ENCODE peak calls at places on chromosomes 3 and 15, in seven cellular contexts. One of them, this sample, is unnamed.

GRCh38 chr3:67349551-67350174 is 304.7 kb downstream of the SUCLG2 start:
- DNase-seq in PC-9: no peak
- DNase-seq in foreskin fibroblast: peak; percentile 22
- DNase-seq in HCT116: no peak
- DNase-seq in body of pancreas: no peak
- DNase-seq in AG09309: no peak
- DNase-seq in fibroblast of mammary gland: peak; percentile 41
- DNase-seq in this sample: no peak

GRCh38 chr3:138062626-138063025 is 52.7 kb downstream of the CLDN18 start:
- DNase-seq in PC-9: no peak
- DNase-seq in foreskin fibroblast: peak; percentile 67
- DNase-seq in HCT116: no peak
- DNase-seq in body of pancreas: no peak
- DNase-seq in AG09309: no peak
- DNase-seq in fibroblast of mammary gland: peak; percentile 74
- DNase-seq in this sample: peak; percentile 74

GRCh38 chr3:105865867-105866350 is 2.9 kb downstream of the CBLB start:
- DNase-seq in PC-9: no peak
- DNase-seq in foreskin fibroblast: peak; percentile 12
- DNase-seq in HCT116: no peak
- DNase-seq in body of pancreas: no peak
- DNase-seq in AG09309: no peak
- DNase-seq in fibroblast of mammary gland: no peak
- DNase-seq in this sample: no peak

GRCh38 chr3:49296781-49297420 is 19.9 kb upstream of the C3orf62 start:
- DNase-seq in PC-9: no peak
- DNase-seq in foreskin fibroblast: peak; percentile 64
- DNase-seq in HCT116: no peak
- DNase-seq in body of pancreas: peak; percentile 21
- DNase-seq in AG09309: no peak
- DNase-seq in fibroblast of mammary gland: peak; percentile 31
- DNase-seq in this sample: peak; percentile 57

GRCh38 chr3:41338276-41338675 is 139.0 kb downstream of the CTNNB1 start:
- DNase-seq in PC-9: no peak
- DNase-seq in foreskin fibroblast: peak; percentile 51
- DNase-seq in HCT116: no peak
- DNase-seq in body of pancreas: no peak
- DNase-seq in AG09309: no peak
- DNase-seq in fibroblast of mammary gland: no peak
- DNase-seq in this sample: peak; percentile 44

GRCh38 chr3:148881286-148881685 is 16.2 kb downstream of the CPA3 start:
- DNase-seq in PC-9: no peak
- DNase-seq in foreskin fibroblast: peak; percentile 36
- DNase-seq in HCT116: no peak
- DNase-seq in body of pancreas: no peak
- DNase-seq in AG09309: no peak
- DNase-seq in fibroblast of mammary gland: peak; percentile 25
- DNase-seq in this sample: no peak

GRCh38 chr15:75739791-75740190 is 27.1 kb upstream of the CSPG4 start:
- DNase-seq in PC-9: no peak
- DNase-seq in foreskin fibroblast: no peak
- DNase-seq in HCT116: no peak
- DNase-seq in body of pancreas: no peak
- DNase-seq in AG09309: no peak
- DNase-seq in fibroblast of mammary gland: no peak
- DNase-seq in this sample: no peak

GRCh38 chr3:72336114-72336651 is 512.1 kb downstream of the SHQ1 start:
- DNase-seq in PC-9: no peak
- DNase-seq in foreskin fibroblast: no peak
- DNase-seq in HCT116: no peak
- DNase-seq in body of pancreas: no peak
- DNase-seq in AG09309: no peak
- DNase-seq in fibroblast of mammary gland: no peak
- DNase-seq in this sample: no peak

GRCh38 chr3:172530566-172530965 is 7.3 kb upstream of the TNFSF10 start:
- DNase-seq in PC-9: no peak
- DNase-seq in foreskin fibroblast: no peak
- DNase-seq in HCT116: no peak
- DNase-seq in body of pancreas: no peak
- DNase-seq in AG09309: no peak
- DNase-seq in fibroblast of mammary gland: no peak
- DNase-seq in this sample: peak; percentile 73

GRCh38 chr3:103389356-103389755 is 954.5 kb downstream of the ZPLD1 start:
- DNase-seq in PC-9: no peak
- DNase-seq in foreskin fibroblast: no peak
- DNase-seq in HCT116: no peak
- DNase-seq in body of pancreas: no peak
- DNase-seq in AG09309: no peak
- DNase-seq in fibroblast of mammary gland: no peak
- DNase-seq in this sample: no peak

GRCh38 chr15:68614621-68615035 is 35.8 kb downstream of the CORO2B start:
- DNase-seq in PC-9: no peak
- DNase-seq in foreskin fibroblast: no peak
- DNase-seq in HCT116: no peak
- DNase-seq in body of pancreas: no peak
- DNase-seq in AG09309: no peak
- DNase-seq in fibroblast of mammary gland: no peak
- DNase-seq in this sample: peak; percentile 39

GRCh38 chr15:73540161-73540560 is 93.0 kb downstream of the NPTN start:
- DNase-seq in PC-9: peak; percentile 75
- DNase-seq in foreskin fibroblast: peak; percentile 21
- DNase-seq in HCT116: no peak
- DNase-seq in body of pancreas: no peak
- DNase-seq in AG09309: no peak
- DNase-seq in fibroblast of mammary gland: peak; percentile 42
- DNase-seq in this sample: peak; percentile 59

GRCh38 chr3:121269389-121269788 is 276.4 kb downstream of the POLQ start:
- DNase-seq in PC-9: no peak
- DNase-seq in foreskin fibroblast: no peak
- DNase-seq in HCT116: no peak
- DNase-seq in body of pancreas: no peak
- DNase-seq in AG09309: no peak
- DNase-seq in fibroblast of mammary gland: no peak
- DNase-seq in this sample: no peak

GRCh38 chr3:123800352-123800682 is 83.8 kb downstream of the MYLK start:
- DNase-seq in PC-9: no peak
- DNase-seq in foreskin fibroblast: no peak
- DNase-seq in HCT116: no peak
- DNase-seq in body of pancreas: no peak
- DNase-seq in AG09309: no peak
- DNase-seq in fibroblast of mammary gland: peak; percentile 49
- DNase-seq in this sample: no peak
- TF ChIP-seq CTCF in PC-9: no peak
- TF ChIP-seq CTCF in foreskin fibroblast: no peak
- TF ChIP-seq CTCF in HCT116: no peak
- TF ChIP-seq CTCF in body of pancreas: no peak
- TF ChIP-seq CTCF in AG09309: no peak
- TF ChIP-seq CTCF in fibroblast of mammary gland: no peak
- TF ChIP-seq CTCF in this sample: no peak

DNA sequence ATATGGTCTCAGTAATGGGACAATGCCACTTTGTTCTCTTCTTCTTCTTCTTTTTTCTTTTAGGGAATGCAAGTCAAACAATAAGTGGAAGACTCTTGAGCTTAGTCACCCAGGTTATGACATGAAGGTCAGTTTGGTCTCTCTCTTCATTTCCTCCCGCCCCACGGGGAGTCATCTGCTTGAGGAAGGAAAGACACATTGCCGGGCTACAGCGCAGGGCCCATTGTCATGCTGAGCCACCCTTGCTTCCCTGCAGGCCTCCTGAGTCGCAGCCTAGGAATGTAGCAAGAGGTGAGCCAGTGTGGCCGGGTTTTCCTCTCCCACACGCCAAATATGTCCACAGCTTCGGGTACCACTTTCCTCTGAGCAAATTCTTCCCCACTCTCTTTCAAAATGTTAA is 47.6 kb downstream of the RAP2B start:
- DNase-seq in PC-9: peak; percentile 96
- DNase-seq in foreskin fibroblast: peak; percentile 85
- DNase-seq in HCT116: peak; percentile 23
- DNase-seq in body of pancreas: no peak
- DNase-seq in AG09309: no peak
- DNase-seq in fibroblast of mammary gland: peak; percentile 63
- DNase-seq in this sample: peak; percentile 39
- H3K4me3 ChIP-seq in PC-9: peak overlapping the region; percentile 35
- H3K4me3 ChIP-seq in foreskin fibroblast: no peak overlapping the region
- H3K4me3 ChIP-seq in HCT116: no peak overlapping the region
- H3K4me3 ChIP-seq in body of pancreas: no peak overlapping the region
- H3K4me3 ChIP-seq in AG09309: no peak overlapping the region
- H3K4me3 ChIP-seq in fibroblast of mammary gland: no peak overlapping the region
- H3K4me3 ChIP-seq in this sample: no peak overlapping the region

DNA sequence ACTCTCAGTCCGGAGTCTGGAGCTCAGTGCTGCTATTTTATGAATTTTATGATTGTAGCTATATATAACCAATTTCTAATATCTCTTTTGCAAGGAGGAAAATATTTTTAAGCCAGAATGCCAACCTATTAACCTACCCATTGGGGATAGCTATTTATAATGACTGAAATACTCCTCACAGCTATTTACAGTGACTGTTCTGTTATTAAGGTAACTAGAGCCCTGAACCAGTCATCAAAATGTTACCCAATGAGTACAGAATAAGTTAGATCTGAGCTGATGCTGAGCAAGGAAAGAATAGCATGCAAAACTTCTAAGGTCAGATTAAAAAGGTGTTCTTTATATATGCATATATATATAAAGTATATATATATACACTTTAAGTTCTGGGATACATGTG is 79.6 kb upstream of the PPP2R3A start:
- DNase-seq in PC-9: no peak
- DNase-seq in foreskin fibroblast: no peak
- DNase-seq in HCT116: no peak
- DNase-seq in body of pancreas: no peak
- DNase-seq in AG09309: no peak
- DNase-seq in fibroblast of mammary gland: no peak
- DNase-seq in this sample: no peak
- TF ChIP-seq CTCF in PC-9: no peak
- TF ChIP-seq CTCF in foreskin fibroblast: no peak
- TF ChIP-seq CTCF in HCT116: no peak
- TF ChIP-seq CTCF in body of pancreas: no peak
- TF ChIP-seq CTCF in AG09309: no peak
- TF ChIP-seq CTCF in fibroblast of mammary gland: no peak
- TF ChIP-seq CTCF in this sample: no peak

GRCh38 chr3:128383316-128384235 is 83.1 kb downstream of the DNAJB8 start:
- DNase-seq in PC-9: peak; percentile 83
- DNase-seq in foreskin fibroblast: peak; percentile 87
- DNase-seq in HCT116: peak; percentile 38
- DNase-seq in body of pancreas: peak; percentile 91
- DNase-seq in AG09309: no peak
- DNase-seq in fibroblast of mammary gland: peak; percentile 46
- DNase-seq in this sample: peak; percentile 60
- H3K4me3 ChIP-seq in PC-9: no peak overlapping the region
- H3K4me3 ChIP-seq in foreskin fibroblast: no peak overlapping the region
- H3K4me3 ChIP-seq in HCT116: no peak overlapping the region
- H3K4me3 ChIP-seq in body of pancreas: no peak overlapping the region
- H3K4me3 ChIP-seq in AG09309: no peak overlapping the region
- H3K4me3 ChIP-seq in fibroblast of mammary gland: no peak overlapping the region
- H3K4me3 ChIP-seq in this sample: no peak overlapping the region

GRCh38 chr3:27659279-27660021 is 62.7 kb downstream of the EOMES start:
- DNase-seq in PC-9: no peak
- DNase-seq in foreskin fibroblast: peak; percentile 71
- DNase-seq in HCT116: peak; percentile 62
- DNase-seq in body of pancreas: peak; percentile 48
- DNase-seq in AG09309: no peak
- DNase-seq in fibroblast of mammary gland: peak; percentile 62
- DNase-seq in this sample: peak; percentile 62
- TF ChIP-seq CTCF in PC-9: peak; percentile 85
- TF ChIP-seq CTCF in foreskin fibroblast: peak; percentile 77
- TF ChIP-seq CTCF in HCT116: peak; percentile 80
- TF ChIP-seq CTCF in body of pancreas: peak; percentile 66
- TF ChIP-seq CTCF in AG09309: peak; percentile 79
- TF ChIP-seq CTCF in fibroblast of mammary gland: peak; percentile 89
- TF ChIP-seq CTCF in this sample: peak; percentile 86

This sample was measured in cardiac fibroblast.